ENCODE peak calls at places on chromosomes 11 and 22, in five cellular contexts. B, U, G, W and L are unnamed samples.

GRCh38 chr11:10818594-10818993 is 9.9 kb upstream of the EIF4G2 start:
- DNase-seq in W (no peak), B (peak), U (no peak), G (peak), L (peak)

GRCh38 chr22:17120281-17120680 is 879 bp downstream of the TMEM121B start:
- DNase-seq in W (no peak), G (peak), B (peak), U (peak), L (peak)

GRCh38 chr22:35839811-35840739 is 122.4 kb downstream of the APOL5 start:
- DNase-seq in W (peak), G (peak), U (peak), B (peak), L (peak)

GRCh38 chr22:41818011-41818410 is 14.9 kb upstream of the SREBF2 start:
- DNase-seq in G (no peak), B (no peak), U (no peak), W (no peak), L (no peak)

GRCh38 chr11:68045900-68046299 is 7.1 kb downstream of the TCIRG1 start:
- DNase-seq in U (no peak), G (no peak), B (no peak), W (no peak), L (no peak)

GRCh38 chr22:36493690-36494110 is 12.3 kb upstream of the TXN2 start:
- DNase-seq in U (no peak), W (no peak), G (no peak), B (no peak), L (no peak)

GRCh38 chr11:8229299-8230177 is 34.1 kb downstream of the LMO1 start:
- DNase-seq in W (peak), B (peak), U (peak), G (no peak), L (no peak)

GRCh38 chr11:76233936-76234703 is 27.8 kb upstream of the WNT11 start:
- DNase-seq in U (peak), G (no peak), B (peak), W (no peak), L (no peak)

GRCh38 chr22:47632646-47633045 is 870.2 kb downstream of the TBC1D22A start:
- DNase-seq in G (no peak), B (no peak), U (no peak), W (no peak), L (no peak)

GRCh38 chr11:21561589-21561988 is 631.3 kb upstream of the ANO5 start:
- DNase-seq in B (no peak), U (no peak), W (no peak), G (no peak), L (no peak)

GRCh38 chr11:35590412-35590811 is 27.8 kb upstream of the FJX1 start:
- DNase-seq in U (no peak), B (peak), W (no peak), G (peak), L (peak)

GRCh38 chr22:27462190-27462589 is 339.4 kb downstream of the MN1 start:
- DNase-seq in G (no peak), B (no peak), U (no peak), W (no peak), L (no peak)

GRCh38 chr11:66113132-66113856 is 43.2 kb downstream of the PACS1 start:
- DNase-seq in W (no peak), U (peak), B (peak), G (peak), L (peak)

GRCh38 chr11:19246816-19247215 is 6.1 kb upstream of the E2F8 start:
- DNase-seq in B (no peak), W (no peak), U (no peak), G (no peak), L (no peak)

GRCh38 chr11:114896594-114896993 is 218.3 kb downstream of the NXPE2 start:
- DNase-seq in B (no peak), U (no peak), G (no peak), W (no peak), L (no peak)

GRCh38 chr22:28075260-28075981 is 156.4 kb upstream of the PITPNB start:
- DNase-seq in G (peak), U (peak), W (no peak), B (peak), L (peak)

GRCh38 chr11:104918113-104918824 is 20.0 kb upstream of the CASP12 start:
- DNase-seq in U (peak), G (peak), W (no peak), B (peak), L (peak)

GRCh38 chr22:43014062-43014875 is 680 bp downstream of the PACSIN2 start:
- DNase-seq in U (no peak), G (no peak), B (peak), W (no peak), L (peak)

GRCh38 chr22:38191115-38191514 is 9.5 kb upstream of the PLA2G6 start:
- DNase-seq in G (no peak), W (no peak), U (no peak), B (no peak), L (no peak)

GRCh38 chr22:22195265-22196017 is 49.1 kb upstream of the VPREB1 start:
- DNase-seq in W (peak), G (peak), B (peak), U (peak), L (peak)

GRCh38 chr11:132895340-132895739 is 637.0 kb downstream of the OPCML start:
- DNase-seq in W (no peak), G (peak), U (peak), B (no peak), L (peak)

GRCh38 chr22:48708558-48709245 is 1119.0 kb downstream of the BRD1 start:
- DNase-seq in G (no peak), U (no peak), B (no peak), W (no peak), L (no peak)

GRCh38 chr11:12110714-12111481 is 508 bp downstream of the MICAL2 start:
- DNase-seq in B (peak), G (no peak), U (no peak), W (no peak), L (no peak)